ENCODE peak calls at places on chromosomes 7 and 10, in seven cellular contexts. Z is activated effector memory CD4-positive, alpha-beta T cell treated with Interleukin-2 at 50 U/mL for 16 hours; S is Kasumi-1; K is spleen; U is AG10803; R is upper lobe of right lung; I is cardiac muscle cell. H is an unnamed sample.

GRCh38 chr7:50838675-50839377 is 56.1 kb upstream of the GRB10 start:
- DNase-seq in Z (no peak), S (no peak), K (no peak), U (peak), R (no peak), I (peak), H (no peak)

GRCh38 chr7:22121702-22122474 is 176.2 kb upstream of the CDCA7L start:
- DNase-seq in Z (no peak), S (peak), K (no peak), U (peak), R (no peak), I (peak), H (no peak)

GRCh38 chr7:48140001-48140681 is 31.1 kb upstream of the ABCA13 start:
- DNase-seq in Z (no peak), S (no peak), K (no peak), U (peak), R (no peak), I (peak), H (no peak)

GRCh38 chr7:7414776-7415603 is 120.7 kb downstream of the COL28A1 start:
- DNase-seq in Z (no peak), S (no peak), K (no peak), U (no peak), R (no peak), I (no peak), H (no peak)

GRCh38 chr10:80132299-80133139 is at the start of gene PLAC9:
- DNase-seq in Z (no peak), S (no peak), K (no peak), U (peak), R (no peak), I (peak), H (no peak)

GRCh38 chr7:99943641-99944507 is 14.5 kb upstream of the GJC3 start:
- DNase-seq in Z (no peak), S (no peak), K (no peak), U (no peak), R (no peak), I (no peak), H (no peak)

GRCh38 chr10:59290448-59290847 is 71.9 kb downstream of the FAM13C start:
- DNase-seq in Z (no peak), S (no peak), K (no peak), U (no peak), R (no peak), I (no peak), H (no peak)

GRCh38 chr7:93890464-93891068 is at the start of gene TFPI2:
- DNase-seq in Z (no peak), S (no peak), K (peak), U (peak), R (peak), I (peak), H (no peak)

GRCh38 chr7:86914468-86915054 is 144.9 kb downstream of the ELAPOR2 start:
- DNase-seq in Z (no peak), S (peak), K (no peak), U (peak), R (no peak), I (peak), H (no peak)

GRCh38 chr10:114401195-114401741 is 3.0 kb downstream of the AFAP1L2 start:
- DNase-seq in Z (no peak), S (no peak), K (no peak), U (peak), R (no peak), I (peak), H (no peak)

GRCh38 chr10:131900350-131901152 is at the start of gene PPP2R2D:
- DNase-seq in Z (peak), S (peak), K (peak), U (peak), R (peak), I (peak), H (peak)

GRCh38 chr10:22712959-22713852 is 1.2 kb downstream of the PIP4K2A start:
- DNase-seq in Z (peak), S (peak), K (peak), U (peak), R (peak), I (peak), H (no peak)

GRCh38 chr10:127453706-127454105 is 95.4 kb upstream of the NPS start:
- DNase-seq in Z (no peak), S (no peak), K (no peak), U (no peak), R (no peak), I (no peak), H (no peak)

GRCh38 chr7:94244760-94245159 is 149.9 kb upstream of the COL1A2 start:
- DNase-seq in Z (no peak), S (no peak), K (no peak), U (peak), R (no peak), I (no peak), H (no peak)

GRCh38 chr7:111392976-111393762 is 169.1 kb downstream of the IMMP2L start:
- DNase-seq in Z (no peak), S (no peak), K (no peak), U (peak), R (no peak), I (peak), H (no peak)

GRCh38 chr10:104334965-104335650 is 3.2 kb downstream of the ITPRIP start:
- DNase-seq in Z (no peak), S (no peak), K (peak), U (no peak), R (no peak), I (no peak), H (no peak)

GRCh38 chr7:78607099-78607498 is 808.5 kb downstream of the PHTF2 start:
- DNase-seq in Z (no peak), S (no peak), K (no peak), U (no peak), R (no peak), I (no peak), H (no peak)